ENCODE peak calls at places on chromosome 16, in eight cellular contexts. O is AG08395; H is T-helper 9 cell; C is lung; I is stomach; L is activated T-helper 1 cell treated with Interleukin-2 at 50 U/mL for 16 hours; G is EL; T is stimulated activated CD8-positive, alpha-beta memory T cell treated with anti-CD3 and anti-CD28 coated beads, Interleukin-7, amount 100 ng/mL, for 24 hours. N is an unnamed sample.

GRCh38 chr16:88759245-88759975 is 25.6 kb downstream of the PIEZO1 start:
- DNase-seq in O (no peak), H (peak; percentile 51), C (peak; percentile 60), I (peak; percentile 55), L (peak; percentile 36), G (no peak), T (no peak), N (no peak)

GRCh38 chr16:9647981-9648701 is 534.1 kb downstream of the GRIN2A start:
- DNase-seq in O (peak; percentile 46), H (no peak), C (no peak), I (no peak), L (no peak), G (peak; percentile 30), T (no peak), N (peak; percentile 22)

GRCh38 chr16:82936941-82937551 is 310.3 kb downstream of the CDH13 start:
- DNase-seq in O (no peak), H (no peak), C (no peak), I (no peak), L (no peak), G (peak; percentile 45), T (no peak), N (no peak)

GRCh38 chr16:70700101-70701020 is 14.5 kb upstream of the MTSS2 start:
- DNase-seq in O (no peak), H (no peak), C (no peak), I (no peak), L (no peak), G (no peak), T (no peak), N (no peak)

GRCh38 chr16:19722269-19722952 is 4.3 kb downstream of the IQCK start:
- DNase-seq in O (no peak), H (no peak), C (no peak), I (no peak), L (no peak), G (no peak), T (no peak), N (no peak)

GRCh38 chr16:53945996-53946395 is 242.0 kb downstream of the FTO start:
- DNase-seq in O (peak; percentile 49), H (no peak), C (peak; percentile 33), I (no peak), L (no peak), G (peak; percentile 42), T (no peak), N (peak; percentile 3)

GRCh38 chr16:86281435-86281834 is 228.9 kb upstream of the FOXF1 start:
- DNase-seq in O (no peak), H (no peak), C (no peak), I (no peak), L (no peak), G (no peak), T (no peak), N (no peak)

GRCh38 chr16:57527610-57528360 is 8.6 kb downstream of the CCDC102A start:
- DNase-seq in O (no peak), H (no peak), C (no peak), I (no peak), L (no peak), G (no peak), T (no peak), N (no peak)

GRCh38 chr16:83338941-83339340 is 468.8 kb upstream of the HSBP1 start:
- DNase-seq in O (peak; percentile 43), H (no peak), C (no peak), I (no peak), L (no peak), G (peak; percentile 40), T (no peak), N (no peak)

GRCh38 chr16:10219742-10220141 is 37.5 kb upstream of the GRIN2A start:
- DNase-seq in O (no peak), H (no peak), C (no peak), I (no peak), L (no peak), G (no peak), T (no peak), N (no peak)

GRCh38 chr16:70604407-70605283 is 41.7 kb upstream of the IL34 start:
- DNase-seq in O (no peak), H (no peak), C (no peak), I (no peak), L (no peak), G (no peak), T (no peak), N (no peak)

GRCh38 chr16:508884-509736 is 18.4 kb upstream of the CAPN15 start:
- DNase-seq in O (no peak), H (no peak), C (no peak), I (no peak), L (no peak), G (no peak), T (no peak), N (no peak)

GRCh38 chr16:68445458-68445857 is 2.9 kb downstream of the SMPD3 start:
- DNase-seq in O (peak; percentile 56), H (no peak), C (peak; percentile 55), I (peak; percentile 70), L (no peak), G (peak; percentile 73), T (no peak), N (no peak)

GRCh38 chr16:24098896-24099295 is 157.2 kb upstream of the CACNG3 start:
- DNase-seq in O (no peak), H (no peak), C (no peak), I (no peak), L (no peak), G (no peak), T (no peak), N (no peak)

GRCh38 chr16:73197598-73197997 is 149.7 kb upstream of the ZFHX3 start:
- DNase-seq in O (no peak), H (no peak), C (no peak), I (no peak), L (no peak), G (no peak), T (no peak), N (no peak)

GRCh38 chr16:67456383-67457140 is 24.4 kb downstream of the ATP6V0D1 start:
- DNase-seq in O (peak; percentile 74), H (no peak), C (peak; percentile 48), I (peak; percentile 76), L (no peak), G (peak; percentile 20), T (no peak), N (no peak)

GRCh38 chr16:57432505-57432904 is 14.7 kb downstream of the CIAPIN1 start:
- DNase-seq in O (no peak), H (no peak), C (no peak), I (no peak), L (no peak), G (no peak), T (no peak), N (no peak)

N was measured in HS-5.